ENCODE peak calls at places on chromosomes 7 and 10, in five cellular contexts. U is prostate gland, N is lower leg skin, M is cardiac muscle cell, X is kidney epithelial cell. W is an unnamed sample.
A peak's percentile ranks its signal among the peaks of the same experiment; 100 is the strongest.

GRCh38 chr7:23114854-23115253 is 9.3 kb downstream of the KLHL7 start:
- DNase-seq in X (no peak), U (no peak), M (no peak), N (no peak), W (no peak)

GRCh38 chr10:93573051-93573909 is 6.8 kb downstream of the FFAR4 start:
- DNase-seq in U (peak; percentile 7), X (no peak), M (no peak), N (no peak), W (no peak)

GRCh38 chr7:37832194-37832593 is 16.2 kb upstream of the NME8 start:
- DNase-seq in U (peak; percentile 25), N (peak; percentile 92), M (peak; percentile 87), X (no peak), W (no peak)

GRCh38 chr7:26084418-26084817 is 67.6 kb upstream of the NFE2L3 start:
- DNase-seq in X (no peak), N (no peak), M (no peak), U (no peak), W (no peak)

GRCh38 chr10:132133449-132134291 is 53.1 kb upstream of the DPYSL4 start:
- DNase-seq in U (no peak), X (no peak), N (no peak), M (no peak), W (no peak)

GRCh38 chr7:36210542-36210941 is 57.5 kb downstream of the EEPD1 start:
- DNase-seq in M (no peak), X (no peak), N (no peak), U (no peak), W (no peak)

GRCh38 chr7:55120501-55121198 is 101.8 kb downstream of the EGFR start:
- DNase-seq in U (peak; percentile 70), M (peak; percentile 88), N (peak; percentile 79), X (no peak), W (peak; percentile 71)

GRCh38 chr10:29725133-29725720 is 90.5 kb upstream of the SVIL start:
- DNase-seq in U (no peak), M (peak; percentile 63), X (no peak), N (no peak), W (peak; percentile 46)

GRCh38 chr7:124152859-124153692 is 120.2 kb upstream of the TMEM229A start:
- DNase-seq in U (no peak), X (no peak), M (peak; percentile 64), N (no peak), W (peak; percentile 14)

GRCh38 chr10:118721005-118721876 is 33.5 kb downstream of the CACUL1 start:
- DNase-seq in X (peak; percentile 18), M (peak; percentile 69), N (no peak), U (peak; percentile 57), W (peak; percentile 26)

GRCh38 chr7:29017666-29018065 is 59.5 kb upstream of the TRIL start:
- DNase-seq in N (no peak), X (no peak), U (no peak), M (peak; percentile 80), W (no peak)

GRCh38 chr7:121486590-121486989 is 90.5 kb upstream of the FAM3C start:
- DNase-seq in U (no peak), M (no peak), N (no peak), X (no peak), W (no peak)

GRCh38 chr7:100171087-100171681 is 2.8 kb upstream of the GAL3ST4 start:
- DNase-seq in X (no peak), N (peak; percentile 85), U (no peak), M (no peak), W (no peak)

GRCh38 chr7:92461027-92462003 is 14.0 kb downstream of the GATAD1 start:
- DNase-seq in U (peak; percentile 16), X (no peak), M (peak; percentile 69), N (no peak), W (peak; percentile 29)

GRCh38 chr7:141014091-141014490 is 661 bp downstream of the MRPS33 start:
- DNase-seq in U (no peak), X (no peak), M (peak; percentile 51), N (no peak), W (no peak)

GRCh38 chr7:103914147-103914899 is 75.1 kb downstream of the RELN start:
- DNase-seq in U (no peak), M (no peak), X (no peak), N (no peak), W (no peak)

GRCh38 chr7:131540491-131541162 is 15.8 kb downstream of the PODXL start:
- DNase-seq in U (no peak), N (no peak), M (no peak), X (no peak), W (no peak)

GRCh38 chr7:17371656-17372524 is 73.4 kb downstream of the AHR start:
- DNase-seq in M (peak; percentile 95), N (no peak), U (no peak), X (peak; percentile 90), W (peak; percentile 98)

GRCh38 chr10:72831696-72832355 is 61.7 kb upstream of the OIT3 start:
- DNase-seq in X (no peak), N (no peak), U (no peak), M (peak; percentile 56), W (no peak)

GRCh38 chr10:35446439-35446838 is 110.1 kb downstream of the CCNY start:
- DNase-seq in N (no peak), U (no peak), X (no peak), M (no peak), W (no peak)

GRCh38 chr10:29181936-29182335 is 106.9 kb upstream of the LYZL1 start:
- DNase-seq in M (no peak), U (no peak), X (no peak), N (no peak), W (no peak)

GRCh38 chr10:87771871-87772500 is 46.0 kb downstream of the ATAD1 start:
- DNase-seq in U (no peak), N (no peak), X (no peak), M (peak; percentile 59), W (no peak)

GRCh38 chr7:254337-255037 is 35.5 kb upstream of the FOXL3 start:
- DNase-seq in X (no peak), N (no peak), M (no peak), U (no peak), W (no peak)

GRCh38 chr10:26879744-26880143 is 19.0 kb upstream of the ABI1 start:
- DNase-seq in M (no peak), U (no peak), X (no peak), N (no peak), W (no peak)

GRCh38 chr7:104679085-104679484 is 334.9 kb upstream of the KMT2E start:
- DNase-seq in U (no peak), M (no peak), N (no peak), X (no peak), W (no peak)

GRCh38 chr7:3157541-3158287 is 114.0 kb upstream of the CARD11 start:
- DNase-seq in X (no peak), N (no peak), U (no peak), M (peak; percentile 52), W (no peak)

GRCh38 chr7:24328050-24328449 is 44.1 kb downstream of the NPY start:
- DNase-seq in N (no peak), X (no peak), M (no peak), U (no peak), W (no peak)

GRCh38 chr10:42149722-42150427 is 488.5 kb downstream of the ZNF33B start:
- DNase-seq in M (no peak), U (no peak), X (no peak), N (peak; percentile 65), W (no peak)

GRCh38 chr7:134787720-134788119 is 8.3 kb downstream of the CALD1 start:
- DNase-seq in N (no peak), U (no peak), M (no peak), X (no peak), W (no peak)

GRCh38 chr10:101485681-101486554 is 102.1 kb downstream of the POLL start:
- DNase-seq in X (no peak), U (no peak), M (peak; percentile 15), N (no peak), W (no peak)

GRCh38 chr10:114631678-114632417 is 26.2 kb downstream of the ABLIM1 start:
- DNase-seq in N (peak; percentile 90), X (no peak), M (peak; percentile 13), U (no peak), W (peak; percentile 50)

GRCh38 chr10:118701529-118702323 is 53.0 kb downstream of the CACUL1 start:
- DNase-seq in N (no peak), U (no peak), X (no peak), M (no peak), W (no peak)

GRCh38 chr10:282294-283139 is 147.3 kb downstream of the ZMYND11 start:
- DNase-seq in X (no peak), N (no peak), U (no peak), M (peak; percentile 11), W (no peak)

GRCh38 chr7:128056901-128057300 is 25.7 kb upstream of the LRRC4 start:
- DNase-seq in N (no peak), U (no peak), M (peak; percentile 93), X (no peak), W (no peak)

GRCh38 chr10:69409968-69410367 is 6.8 kb downstream of the TACR2 start:
- DNase-seq in N (no peak), U (no peak), X (no peak), M (peak; percentile 57), W (no peak)

DNA sequence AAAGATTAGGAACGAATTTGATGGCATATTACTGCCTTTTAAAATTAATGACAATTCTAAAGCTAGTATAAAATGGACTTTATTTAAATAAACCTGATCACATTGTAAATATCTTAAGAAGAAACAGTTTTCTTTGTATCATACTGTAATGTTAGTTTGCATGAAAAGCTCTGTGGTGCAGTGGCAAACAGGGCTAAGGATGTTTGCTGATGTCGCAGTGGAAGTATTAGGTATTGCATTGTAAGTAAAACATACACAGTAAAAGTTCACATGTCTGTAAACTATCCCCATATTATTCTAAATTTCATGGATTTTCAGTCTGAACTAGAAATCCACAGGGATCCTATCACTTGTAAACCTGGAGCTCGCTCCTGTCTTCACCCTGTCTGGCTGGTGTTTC is 252.6 kb upstream of the ZNF32 start:
- DNase-seq in X (no peak), M (peak; percentile 25), U (no peak), N (no peak), W (no peak)
- TF ChIP-seq CTCF in X (no peak), M (peak; percentile 25), U (peak; percentile 20), N (no peak), W (peak; percentile 27)

GRCh38 chr7:142478479-142479220 is 220.8 kb upstream of the PRSS58 start:
- DNase-seq in X (no peak), N (no peak), U (no peak), M (peak; percentile 74), W (peak; percentile 74)
- TF ChIP-seq CTCF in X (peak; percentile 60), N (no peak), U (peak; percentile 59), M (peak; percentile 78), W (peak; percentile 91)

GRCh38 chr10:12068467-12069269 is at the start of gene DHTKD1:
- DNase-seq in M (peak; percentile 99), U (peak; percentile 98), N (peak; percentile 100), X (peak; percentile 93), W (peak; percentile 98)
- TF ChIP-seq CTCF in M (peak; percentile 36), U (no peak), N (no peak), X (peak; percentile 22), W (no peak)

DNA sequence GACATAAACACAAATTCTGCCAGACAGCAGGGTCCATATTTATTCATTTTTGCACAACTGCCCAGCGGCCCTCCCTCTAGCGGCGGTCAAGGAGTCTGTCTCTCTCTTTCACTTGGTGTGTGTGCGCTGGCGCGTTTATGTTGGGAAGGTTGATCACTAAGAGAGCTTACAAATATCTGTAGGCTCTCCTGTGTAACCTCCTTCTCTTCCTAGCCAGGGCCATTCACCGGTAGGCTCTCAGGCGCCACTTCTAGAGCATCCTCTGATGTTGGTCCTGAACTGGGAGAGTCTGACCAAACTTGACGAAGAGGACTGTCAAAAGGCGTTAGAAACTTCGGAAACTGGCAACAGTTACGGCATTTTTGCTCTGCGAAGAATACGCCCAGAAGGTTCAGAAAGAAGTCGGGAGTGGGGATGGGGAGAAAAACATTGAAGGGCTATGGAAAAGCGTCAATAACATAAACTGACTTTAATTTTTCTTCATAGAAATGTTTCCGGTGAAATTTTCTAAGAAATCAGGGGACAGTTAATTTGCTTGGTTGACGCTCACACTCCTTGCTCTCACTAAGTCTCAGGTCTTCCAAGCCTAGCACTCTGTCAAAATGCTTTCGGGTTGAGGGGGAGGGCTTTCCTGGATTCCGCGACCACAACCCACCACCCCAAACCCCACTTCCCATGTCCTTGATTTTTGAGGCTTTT is 731.1 kb downstream of the ZWINT start:
- DNase-seq in U (no peak), X (no peak), N (no peak), M (peak; percentile 47), W (no peak)
- TF ChIP-seq CTCF in U (no peak), X (peak; percentile 91), N (no peak), M (peak; percentile 60), W (no peak)